ENCODE peak calls at places on chromosomes 11 and 22, in six cellular contexts. V is esophagus squamous epithelium; P is effector memory CD4-positive, alpha-beta T cell; L is heart left ventricle; Z is AG10803; R is gastrocnemius medialis. J is an unnamed sample.

GRCh38 chr11:48018561-48019229 is 38.3 kb downstream of the PTPRJ start:
- DNase-seq in L (no peak), P (no peak), V (no peak), R (no peak), Z (no peak), J (no peak)

GRCh38 chr11:79437274-79437980 is 3.4 kb downstream of the TENM4 start:
- DNase-seq in R (no peak), P (no peak), V (no peak), Z (no peak), L (peak; percentile 81), J (peak; percentile 82)

GRCh38 chr11:134290646-134291045 is 14.5 kb downstream of the GLB1L3 start:
- DNase-seq in Z (no peak), L (no peak), V (no peak), R (no peak), P (no peak), J (no peak)

GRCh38 chr11:123544631-123545375 is 109.6 kb downstream of the SCN3B start:
- DNase-seq in P (no peak), L (no peak), Z (no peak), R (no peak), V (no peak), J (no peak)

GRCh38 chr11:70806461-70807194 is 408.3 kb downstream of the CTTN start:
- DNase-seq in Z (no peak), P (no peak), V (no peak), R (no peak), L (peak; percentile 39), J (no peak)

GRCh38 chr22:27129266-27129665 is 471.9 kb downstream of the MIAT start:
- DNase-seq in V (no peak), L (no peak), P (no peak), R (no peak), Z (peak; percentile 89), J (no peak)

GRCh38 chr22:23070418-23071162 is at the start of gene GNAZ:
- DNase-seq in R (no peak), V (no peak), P (peak; percentile 5), Z (no peak), L (peak; percentile 58), J (peak; percentile 66)

GRCh38 chr11:121714356-121714755 is 261.6 kb upstream of the SORL1-AS1 start:
- DNase-seq in V (no peak), P (no peak), Z (no peak), R (no peak), L (no peak), J (no peak)

GRCh38 chr11:61534025-61534900 is 25.7 kb downstream of the LRRC10B start:
- DNase-seq in R (no peak), V (no peak), L (no peak), Z (no peak), P (no peak), J (no peak)

GRCh38 chr11:36006556-36006955 is 62.7 kb downstream of the LDLRAD3 start:
- DNase-seq in P (no peak), V (no peak), Z (no peak), R (no peak), L (no peak), J (no peak)

GRCh38 chr22:30636226-30637077 is 871 bp downstream of the SLC35E4 start:
- DNase-seq in L (no peak), P (no peak), V (no peak), Z (peak; percentile 15), R (peak; percentile 56), J (peak; percentile 39)

GRCh38 chr22:37098976-37099577 is 10.4 kb downstream of the TMPRSS6 start:
- DNase-seq in R (no peak), P (no peak), Z (no peak), L (no peak), V (no peak), J (no peak)

GRCh38 chr11:26778000-26778757 is 56.3 kb upstream of the SLC5A12 start:
- DNase-seq in L (no peak), R (no peak), Z (peak; percentile 94), V (no peak), P (no peak), J (no peak)

GRCh38 chr11:73308963-73309960 is 1.2 kb downstream of the ARHGEF17 start:
- DNase-seq in P (no peak), V (no peak), Z (peak; percentile 98), R (peak; percentile 60), L (peak; percentile 94), J (peak; percentile 85)

GRCh38 chr11:117554601-117555333 is 227.1 kb downstream of the CEP164 start:
- DNase-seq in R (no peak), L (peak; percentile 17), V (no peak), P (no peak), Z (no peak), J (no peak)

GRCh38 chr11:128174465-128175101 is 412.8 kb downstream of the ETS1 start:
- DNase-seq in P (no peak), R (no peak), L (no peak), Z (peak; percentile 91), V (no peak), J (no peak)

GRCh38 chr11:65636810-65637557 is 917 bp upstream of the SIPA1 start:
- DNase-seq in R (no peak), V (no peak), P (no peak), Z (no peak), L (no peak), J (no peak)
- H3K4me3 ChIP-seq in R (no peak overlapping the region), V (no peak overlapping the region), P (no peak overlapping the region), Z (no peak overlapping the region), L (no peak overlapping the region), J (no peak overlapping the region)

GRCh38 chr11:10544491-10545470 is 3.8 kb upstream of the RNF141 start:
- DNase-seq in L (no peak), Z (no peak), V (no peak), R (no peak), P (no peak), J (no peak)
- H3K4me3 ChIP-seq in L (no peak overlapping the region), Z (no peak overlapping the region), V (no peak overlapping the region), R (no peak overlapping the region), P (no peak overlapping the region), J (no peak overlapping the region)

GRCh38 chr11:702731-703461 is 3.1 kb upstream of the EPS8L2 start:
- DNase-seq in R (no peak), L (no peak), Z (no peak), P (no peak), V (no peak), J (no peak)

GRCh38 chr11:705646-706438 is at the start of gene EPS8L2:
- DNase-seq in L (peak; percentile 67), Z (no peak), R (no peak), V (no peak), P (no peak), J (peak; percentile 67)

GRCh38 chr11:703515-703914 is 2.5 kb upstream of the EPS8L2 start:
- DNase-seq in L (no peak), V (no peak), P (no peak), Z (no peak), R (no peak), J (no peak)

GRCh38 chr11:704799-705645 is 1.0 kb upstream of the EPS8L2 start:
- DNase-seq in R (no peak), L (peak; percentile 60), Z (no peak), P (no peak), V (no peak), J (peak; percentile 51)

GRCh38 chr11:704189-704798 is 1.7 kb upstream of the EPS8L2 start:
- DNase-seq in L (no peak), V (no peak), P (no peak), R (no peak), Z (no peak), J (peak; percentile 17)
- H3K4me3 ChIP-seq in L (no peak overlapping the region), V (peak overlapping the region; percentile 80), P (no peak overlapping the region), R (no peak overlapping the region), Z (peak overlapping the region; percentile 89), J (no peak overlapping the region)

DNA sequence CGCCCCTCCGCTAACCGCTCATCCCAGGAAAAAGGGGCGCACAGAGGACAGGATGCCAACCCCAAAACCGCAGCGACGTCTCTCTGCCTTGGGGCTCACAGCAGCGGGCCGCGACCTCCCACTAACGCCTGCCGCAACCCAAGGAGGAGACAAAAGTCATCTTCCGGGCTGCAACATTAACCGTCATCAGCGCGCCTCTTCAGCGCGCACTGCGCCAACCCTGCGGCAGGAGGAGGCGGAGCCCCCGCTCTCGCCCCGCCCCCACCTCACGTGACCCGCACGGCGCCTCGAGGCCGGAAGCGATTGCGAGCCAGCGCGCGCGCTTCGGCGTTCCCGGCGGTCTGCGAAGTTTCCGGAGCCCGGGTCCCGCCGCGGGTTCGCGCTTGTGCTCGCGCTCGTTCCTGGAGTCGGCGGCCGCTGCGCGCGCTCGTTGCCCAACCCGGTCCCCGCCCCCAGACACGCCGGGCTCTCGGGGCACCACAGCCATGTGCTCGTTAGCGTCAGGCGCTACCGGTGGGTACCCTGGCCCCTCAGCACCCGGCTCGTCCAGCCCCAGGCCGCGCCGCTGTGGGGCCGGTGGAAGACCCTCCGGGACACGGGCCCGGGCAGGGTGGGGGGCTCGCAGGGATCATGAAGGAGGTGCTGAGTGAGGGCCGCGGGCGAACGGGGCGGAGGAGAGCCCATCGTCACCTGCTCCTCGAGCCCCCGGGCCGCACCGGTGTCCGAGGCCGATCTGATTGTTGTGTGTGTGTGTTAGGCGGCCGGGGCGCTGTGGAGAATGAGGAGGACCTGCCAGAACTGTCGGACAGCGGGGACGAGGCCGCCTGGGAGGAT is at the start of gene PRMT3:
- DNase-seq in Z (peak; percentile 94), R (peak; percentile 90), V (peak; percentile 76), P (peak; percentile 96), L (peak; percentile 98), J (peak; percentile 96)
- H3K4me3 ChIP-seq in Z (peak within 1 kb of the TSS; percentile 95), R (peak within 1 kb of the TSS; percentile 96), V (peak within 1 kb of the TSS; percentile 91), P (peak within 1 kb of the TSS; percentile 77), L (peak within 1 kb of the TSS; percentile 90), J (peak within 1 kb of the TSS; percentile 71)

J was measured in ovary.